ENCODE peak calls at places on chromosomes 3 and 15, in seven cellular contexts. Q is HepG2, R is H1, W is GM23248, G is A549, B is heart left ventricle, M is right lobe of liver. X is an unnamed sample.
A peak's percentile ranks its signal among the peaks of the same experiment; 100 is the strongest.

GRCh38 chr3:107432646-107433045 is 55.4 kb downstream of the CCDC54 start:
- DNase-seq in Q (no peak), R (no peak), W (peak; percentile 11), G (no peak), B (no peak), M (no peak), X (no peak)

GRCh38 chr15:31867536-31868442 is 162.5 kb upstream of the CHRNA7 start:
- DNase-seq in Q (peak; percentile 20), R (peak; percentile 57), W (peak; percentile 61), G (peak; percentile 55), B (peak; percentile 56), M (no peak), X (peak; percentile 70)

GRCh38 chr3:195248281-195248680 is 22.7 kb downstream of the XXYLT1 start:
- DNase-seq in Q (no peak), R (no peak), W (no peak), G (no peak), B (no peak), M (peak; percentile 13), X (no peak)

GRCh38 chr3:186844908-186845307 is 2.4 kb downstream of the ADIPOQ start:
- DNase-seq in Q (no peak), R (no peak), W (no peak), G (no peak), B (no peak), M (no peak), X (no peak)

GRCh38 chr3:98902341-98902740 is 846 bp upstream of the DCBLD2 start:
- DNase-seq in Q (no peak), R (no peak), W (no peak), G (no peak), B (no peak), M (no peak), X (no peak)

GRCh38 chr15:68502398-68502901 is 70.5 kb upstream of the ITGA11 start:
- DNase-seq in Q (no peak), R (no peak), W (no peak), G (no peak), B (no peak), M (no peak), X (no peak)

GRCh38 chr3:177420643-177421042 is 223.4 kb upstream of the TBL1XR1 start:
- DNase-seq in Q (no peak), R (no peak), W (peak; percentile 44), G (no peak), B (no peak), M (no peak), X (no peak)

GRCh38 chr3:179196700-179197099 is 48.5 kb downstream of the PIK3CA start:
- DNase-seq in Q (no peak), R (no peak), W (no peak), G (no peak), B (no peak), M (no peak), X (no peak)

GRCh38 chr15:70559223-70559823 is 204.0 kb downstream of the UACA start:
- DNase-seq in Q (no peak), R (no peak), W (peak; percentile 51), G (no peak), B (peak; percentile 49), M (peak; percentile 50), X (no peak)

GRCh38 chr15:100241572-100242479 is 99.9 kb downstream of the ADAMTS17 start:
- DNase-seq in Q (peak; percentile 63), R (no peak), W (peak; percentile 23), G (peak; percentile 48), B (no peak), M (peak; percentile 88), X (no peak)

GRCh38 chr15:27815035-27815434 is 284.1 kb downstream of the OCA2 start:
- DNase-seq in Q (no peak), R (no peak), W (no peak), G (no peak), B (no peak), M (no peak), X (no peak)

GRCh38 chr15:84747423-84748273 is 744 bp upstream of the ZNF592 start:
- DNase-seq in Q (peak; percentile 63), R (no peak), W (peak; percentile 88), G (peak; percentile 67), B (peak; percentile 70), M (peak; percentile 89), X (peak; percentile 91)

GRCh38 chr15:98946301-98947255 is 61.0 kb downstream of the PGPEP1L start:
- DNase-seq in Q (no peak), R (no peak), W (peak; percentile 52), G (no peak), B (peak; percentile 64), M (no peak), X (no peak)

GRCh38 chr15:65939901-65940617 is 70.8 kb downstream of the RAB11A start:
- DNase-seq in Q (no peak), R (no peak), W (peak; percentile 95), G (peak; percentile 80), B (peak; percentile 46), M (no peak), X (no peak)

GRCh38 chr3:13902648-13903238 is 22.9 kb upstream of the WNT7A start:
- DNase-seq in Q (no peak), R (no peak), W (no peak), G (no peak), B (no peak), M (no peak), X (no peak)

GRCh38 chr15:101578443-101578894 is 73.7 kb downstream of the TM2D3 start:
- DNase-seq in Q (peak; percentile 50), R (no peak), W (peak; percentile 38), G (peak; percentile 88), B (no peak), M (peak; percentile 76), X (no peak)

GRCh38 chr3:33167284-33167683 is 51.3 kb downstream of the SUSD5 start:
- DNase-seq in Q (no peak), R (no peak), W (no peak), G (no peak), B (no peak), M (no peak), X (no peak)

GRCh38 chr15:85504739-85505676 is 124.6 kb downstream of the AKAP13 start:
- DNase-seq in Q (peak; percentile 53), R (no peak), W (peak; percentile 73), G (peak; percentile 49), B (peak; percentile 62), M (no peak), X (no peak)

GRCh38 chr15:60444289-60444912 is 34.5 kb downstream of the ICE2 start:
- DNase-seq in Q (peak; percentile 28), R (no peak), W (peak; percentile 73), G (peak; percentile 30), B (no peak), M (no peak), X (no peak)

GRCh38 chr3:100709840-100710235 is 544 bp downstream of the TFG start:
- DNase-seq in Q (no peak), R (peak; percentile 46), W (peak; percentile 75), G (peak; percentile 21), B (peak; percentile 29), M (peak; percentile 55), X (peak; percentile 59)

GRCh38 chr3:72223116-72223515 is 438.2 kb upstream of the PROK2 start:
- DNase-seq in Q (no peak), R (no peak), W (peak; percentile 54), G (no peak), B (no peak), M (no peak), X (no peak)

GRCh38 chr3:20041197-20041780 is 1.0 kb downstream of the KAT2B start:
- DNase-seq in Q (peak; percentile 61), R (no peak), W (peak; percentile 74), G (peak; percentile 39), B (peak; percentile 92), M (peak; percentile 97), X (peak; percentile 92)
- H3K27ac ChIP-seq in Q (no peak overlapping the region), R (no peak overlapping the region), W (no peak overlapping the region), G (peak overlapping the region; percentile 86), B (peak overlapping the region; percentile 99), M (peak overlapping the region; percentile 92), X (peak overlapping the region; percentile 91)

DNA sequence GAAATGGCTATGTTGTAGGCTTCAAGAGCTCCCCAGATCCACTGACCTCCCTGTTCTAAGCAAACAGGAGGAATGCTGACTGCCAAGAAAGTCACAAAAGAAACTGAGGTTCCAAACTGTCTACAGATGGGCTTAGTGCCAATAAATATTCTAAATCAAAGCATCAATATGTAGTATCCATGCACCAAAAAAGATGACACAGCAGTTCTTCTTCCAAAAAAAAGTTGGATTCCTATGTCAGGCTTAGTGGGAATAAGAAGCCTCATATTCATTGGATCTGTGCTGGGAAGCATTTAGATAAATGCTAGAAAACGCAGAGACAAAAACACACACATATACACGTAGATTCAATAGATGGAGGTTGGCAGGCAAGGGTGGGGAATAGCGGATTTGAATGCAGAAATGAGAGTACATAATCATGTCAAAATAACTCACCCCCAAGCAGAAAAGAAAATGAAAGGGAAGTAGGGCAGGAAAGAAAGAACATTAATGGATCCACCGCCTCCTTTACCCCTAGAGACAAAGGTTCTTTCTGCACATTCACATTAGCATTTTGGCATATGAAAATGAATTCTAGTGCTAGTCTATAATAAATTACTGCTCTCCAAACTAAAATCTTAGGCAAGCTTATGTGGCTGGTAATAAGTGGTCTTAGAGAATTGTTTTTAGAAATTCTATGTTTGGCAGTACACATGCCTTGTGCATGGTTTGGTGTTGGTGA is 283.6 kb downstream of the LSAMP start:
- DNase-seq in Q (no peak), R (no peak), W (no peak), G (no peak), B (no peak), M (no peak), X (no peak)
- H3K27ac ChIP-seq in Q (no peak overlapping the region), R (no peak overlapping the region), W (no peak overlapping the region), G (no peak overlapping the region), B (no peak overlapping the region), M (no peak overlapping the region), X (no peak overlapping the region)

GRCh38 chr3:53222183-53222901 is 33.5 kb downstream of the TKT start:
- DNase-seq in Q (peak; percentile 79), R (no peak), W (no peak), G (no peak), B (no peak), M (no peak), X (peak; percentile 36)
- H3K27ac ChIP-seq in Q (peak overlapping the region; percentile 75), R (peak overlapping the region; percentile 22), W (no peak overlapping the region), G (peak overlapping the region; percentile 64), B (no peak overlapping the region), M (no peak overlapping the region), X (no peak overlapping the region)

GRCh38 chr3:188690076-188690475 is 481.7 kb upstream of the TPRG1 start:
- DNase-seq in Q (no peak), R (no peak), W (no peak), G (no peak), B (no peak), M (peak; percentile 52), X (no peak)

GRCh38 chr3:188689101-188689574 is 482.6 kb upstream of the TPRG1 start:
- DNase-seq in Q (no peak), R (no peak), W (peak; percentile 93), G (no peak), B (no peak), M (peak; percentile 59), X (no peak)

GRCh38 chr3:188693435-188693834 is 478.3 kb upstream of the TPRG1 start:
- DNase-seq in Q (no peak), R (no peak), W (no peak), G (no peak), B (no peak), M (no peak), X (no peak)

GRCh38 chr3:188692700-188693099 is 479.1 kb upstream of the TPRG1 start:
- DNase-seq in Q (no peak), R (no peak), W (no peak), G (no peak), B (no peak), M (no peak), X (no peak)

GRCh38 chr3:188690932-188691331 is 480.8 kb upstream of the TPRG1 start:
- DNase-seq in Q (no peak), R (no peak), W (no peak), G (no peak), B (no peak), M (no peak), X (no peak)
- H3K27ac ChIP-seq in Q (no peak overlapping the region), R (no peak overlapping the region), W (no peak overlapping the region), G (no peak overlapping the region), B (no peak overlapping the region), M (no peak overlapping the region), X (no peak overlapping the region)

X was measured in lower lobe of right lung.